ENCODE peak calls at places on chromosomes 13 and 19, in ten cellular contexts. One of them, this sample, is unnamed. For H3K36me3, the result is how much of the 10 kb centered on the place peaks cover.

GRCh38 chr19:55452381-55453325 is 8.8 kb downstream of the ISOC2 start:
- DNase-seq in IMR-90: peak
- DNase-seq in lung: peak
- DNase-seq in breast epithelium: no peak
- DNase-seq in body of pancreas: peak
- DNase-seq in CD8-positive, alpha-beta T cell: no peak
- DNase-seq in endodermal cell: peak
- DNase-seq in fibroblast of lung: peak
- DNase-seq in upper lobe of right lung: no peak
- DNase-seq in BJ: peak
- DNase-seq in this sample: peak

GRCh38 chr13:50636007-50636704 is 207.3 kb downstream of the DLEU7 start:
- DNase-seq in breast epithelium: no peak
- DNase-seq in IMR-90: no peak
- DNase-seq in fibroblast of lung: no peak
- DNase-seq in body of pancreas: no peak
- DNase-seq in BJ: no peak
- DNase-seq in upper lobe of right lung: no peak
- DNase-seq in endodermal cell: peak
- DNase-seq in lung: no peak
- DNase-seq in CD8-positive, alpha-beta T cell: no peak
- DNase-seq in this sample: no peak

GRCh38 chr13:48731957-48732569 is 78.3 kb downstream of the CYSLTR2 start:
- DNase-seq in lung: no peak
- DNase-seq in endodermal cell: peak
- DNase-seq in body of pancreas: peak
- DNase-seq in upper lobe of right lung: peak
- DNase-seq in IMR-90: no peak
- DNase-seq in BJ: no peak
- DNase-seq in fibroblast of lung: no peak
- DNase-seq in CD8-positive, alpha-beta T cell: peak
- DNase-seq in breast epithelium: no peak
- DNase-seq in this sample: peak

GRCh38 chr13:113805431-113806103 is 46.5 kb downstream of the TMEM255B start:
- DNase-seq in upper lobe of right lung: no peak
- DNase-seq in fibroblast of lung: no peak
- DNase-seq in IMR-90: no peak
- DNase-seq in BJ: no peak
- DNase-seq in endodermal cell: no peak
- DNase-seq in body of pancreas: no peak
- DNase-seq in breast epithelium: no peak
- DNase-seq in lung: no peak
- DNase-seq in CD8-positive, alpha-beta T cell: no peak
- DNase-seq in this sample: no peak

GRCh38 chr13:113881614-113882265 is 17.9 kb upstream of the GAS6 start:
- DNase-seq in IMR-90: no peak
- DNase-seq in CD8-positive, alpha-beta T cell: no peak
- DNase-seq in fibroblast of lung: no peak
- DNase-seq in breast epithelium: peak
- DNase-seq in upper lobe of right lung: no peak
- DNase-seq in lung: no peak
- DNase-seq in BJ: no peak
- DNase-seq in endodermal cell: peak
- DNase-seq in body of pancreas: peak
- DNase-seq in this sample: no peak

GRCh38 chr13:39297664-39298171 is 259.5 kb downstream of the NHLRC3 start:
- DNase-seq in BJ: no peak
- DNase-seq in breast epithelium: no peak
- DNase-seq in IMR-90: peak
- DNase-seq in upper lobe of right lung: no peak
- DNase-seq in endodermal cell: no peak
- DNase-seq in body of pancreas: no peak
- DNase-seq in fibroblast of lung: no peak
- DNase-seq in CD8-positive, alpha-beta T cell: no peak
- DNase-seq in lung: no peak
- DNase-seq in this sample: no peak

GRCh38 chr13:35947315-35947714 is 183.9 kb downstream of the DCLK1 start:
- DNase-seq in upper lobe of right lung: no peak
- DNase-seq in lung: no peak
- DNase-seq in IMR-90: no peak
- DNase-seq in body of pancreas: no peak
- DNase-seq in fibroblast of lung: no peak
- DNase-seq in breast epithelium: no peak
- DNase-seq in endodermal cell: no peak
- DNase-seq in BJ: no peak
- DNase-seq in CD8-positive, alpha-beta T cell: no peak
- DNase-seq in this sample: no peak

GRCh38 chr19:47019431-47020041 is at the start of gene NPAS1:
- DNase-seq in BJ: no peak
- DNase-seq in upper lobe of right lung: no peak
- DNase-seq in IMR-90: no peak
- DNase-seq in lung: no peak
- DNase-seq in body of pancreas: no peak
- DNase-seq in endodermal cell: peak
- DNase-seq in CD8-positive, alpha-beta T cell: no peak
- DNase-seq in breast epithelium: no peak
- DNase-seq in fibroblast of lung: no peak
- DNase-seq in this sample: no peak

GRCh38 chr19:39422020-39422419 is 9.6 kb downstream of the PLEKHG2 start:
- DNase-seq in endodermal cell: no peak
- DNase-seq in body of pancreas: no peak
- DNase-seq in lung: no peak
- DNase-seq in fibroblast of lung: no peak
- DNase-seq in IMR-90: no peak
- DNase-seq in upper lobe of right lung: no peak
- DNase-seq in BJ: no peak
- DNase-seq in breast epithelium: no peak
- DNase-seq in CD8-positive, alpha-beta T cell: no peak
- DNase-seq in this sample: no peak

GRCh38 chr13:79295906-79296564 is 110.0 kb downstream of the RBM26 start:
- DNase-seq in IMR-90: peak
- DNase-seq in upper lobe of right lung: no peak
- DNase-seq in CD8-positive, alpha-beta T cell: no peak
- DNase-seq in breast epithelium: no peak
- DNase-seq in BJ: no peak
- DNase-seq in fibroblast of lung: no peak
- DNase-seq in endodermal cell: no peak
- DNase-seq in body of pancreas: no peak
- DNase-seq in lung: no peak
- DNase-seq in this sample: no peak

GRCh38 chr13:94825507-94825906 is 113.2 kb upstream of the SOX21 start:
- DNase-seq in body of pancreas: peak
- DNase-seq in breast epithelium: peak
- DNase-seq in IMR-90: no peak
- DNase-seq in lung: peak
- DNase-seq in fibroblast of lung: peak
- DNase-seq in BJ: no peak
- DNase-seq in upper lobe of right lung: no peak
- DNase-seq in CD8-positive, alpha-beta T cell: no peak
- DNase-seq in endodermal cell: peak
- DNase-seq in this sample: no peak

GRCh38 chr19:49657493-49658138 is 8.0 kb downstream of the IRF3 start:
- DNase-seq in body of pancreas: no peak
- DNase-seq in CD8-positive, alpha-beta T cell: no peak
- DNase-seq in BJ: no peak
- DNase-seq in upper lobe of right lung: no peak
- DNase-seq in lung: no peak
- DNase-seq in endodermal cell: no peak
- DNase-seq in fibroblast of lung: no peak
- DNase-seq in breast epithelium: no peak
- DNase-seq in IMR-90: no peak
- DNase-seq in this sample: no peak

GRCh38 chr19:49658139-49658517 is 7.5 kb downstream of the IRF3 start:
- DNase-seq in upper lobe of right lung: no peak
- DNase-seq in fibroblast of lung: no peak
- DNase-seq in body of pancreas: no peak
- DNase-seq in BJ: no peak
- DNase-seq in IMR-90: no peak
- DNase-seq in CD8-positive, alpha-beta T cell: no peak
- DNase-seq in lung: no peak
- DNase-seq in endodermal cell: no peak
- DNase-seq in breast epithelium: no peak
- DNase-seq in this sample: no peak

GRCh38 chr19:49656456-49657109 is 9.1 kb downstream of the IRF3 start:
- DNase-seq in CD8-positive, alpha-beta T cell: no peak
- DNase-seq in BJ: no peak
- DNase-seq in IMR-90: no peak
- DNase-seq in breast epithelium: no peak
- DNase-seq in endodermal cell: no peak
- DNase-seq in upper lobe of right lung: no peak
- DNase-seq in body of pancreas: no peak
- DNase-seq in fibroblast of lung: no peak
- DNase-seq in lung: no peak
- DNase-seq in this sample: no peak

GRCh38 chr19:49660338-49660961 is 5.2 kb downstream of the IRF3 start:
- DNase-seq in endodermal cell: no peak
- DNase-seq in breast epithelium: no peak
- DNase-seq in CD8-positive, alpha-beta T cell: no peak
- DNase-seq in upper lobe of right lung: no peak
- DNase-seq in body of pancreas: no peak
- DNase-seq in lung: no peak
- DNase-seq in IMR-90: no peak
- DNase-seq in fibroblast of lung: no peak
- DNase-seq in BJ: no peak
- DNase-seq in this sample: no peak

DNA sequence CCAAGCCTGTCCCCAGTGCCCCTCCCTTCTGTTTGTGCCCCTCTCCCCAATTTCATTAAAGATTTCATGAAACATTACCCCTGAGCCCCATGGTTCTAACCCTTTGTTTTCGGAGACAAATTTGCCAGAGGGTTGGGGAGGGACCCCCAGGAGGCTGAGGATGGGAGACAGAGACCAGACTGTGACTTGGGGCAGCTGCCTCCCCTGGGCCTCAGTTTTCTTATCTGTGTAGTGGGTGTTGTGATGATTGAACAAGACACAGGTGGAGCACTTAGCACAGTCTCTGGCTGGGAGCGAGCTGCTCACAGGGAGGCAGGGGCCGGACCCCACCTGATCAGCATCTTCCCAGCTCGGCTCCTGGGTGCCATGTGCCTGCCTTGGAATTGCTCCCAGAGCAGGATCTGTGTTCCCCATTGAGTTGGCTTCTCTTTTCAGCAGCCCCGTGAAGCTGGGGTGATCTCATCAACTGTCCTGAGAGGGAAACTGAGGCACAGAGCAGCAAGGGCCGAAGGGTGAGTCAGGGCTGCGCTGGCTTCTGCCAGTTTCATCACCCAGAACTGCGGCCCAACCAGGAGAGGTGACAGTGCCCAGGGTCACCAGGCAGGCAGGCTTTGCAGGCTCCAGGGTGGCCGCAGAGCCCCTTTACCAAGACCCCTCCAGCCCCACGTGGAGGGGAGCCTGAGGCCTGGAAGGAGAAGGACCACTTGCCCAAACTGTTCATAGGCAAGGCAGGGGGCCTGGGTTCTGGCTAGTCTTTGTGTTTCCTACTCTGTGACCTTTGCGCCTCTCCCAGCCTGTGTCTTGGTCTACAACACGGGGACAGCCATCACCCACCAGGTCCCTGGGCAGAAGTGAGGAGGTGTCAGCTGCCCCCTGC is 6.9 kb downstream of the IRF3 start:
- DNase-seq in IMR-90: no peak
- DNase-seq in lung: no peak
- DNase-seq in fibroblast of lung: no peak
- DNase-seq in body of pancreas: no peak
- DNase-seq in endodermal cell: no peak
- DNase-seq in upper lobe of right lung: no peak
- DNase-seq in BJ: no peak
- DNase-seq in breast epithelium: no peak
- DNase-seq in CD8-positive, alpha-beta T cell: no peak
- DNase-seq in this sample: no peak
- H3K36me3 ChIP-seq in IMR-90: half or more
- H3K36me3 ChIP-seq in lung: under half
- H3K36me3 ChIP-seq in fibroblast of lung: half or more
- H3K36me3 ChIP-seq in body of pancreas: under half
- H3K36me3 ChIP-seq in endodermal cell: half or more
- H3K36me3 ChIP-seq in upper lobe of right lung: half or more
- H3K36me3 ChIP-seq in BJ: half or more
- H3K36me3 ChIP-seq in breast epithelium: under half
- H3K36me3 ChIP-seq in CD8-positive, alpha-beta T cell: half or more
- H3K36me3 ChIP-seq in this sample: half or more

DNA sequence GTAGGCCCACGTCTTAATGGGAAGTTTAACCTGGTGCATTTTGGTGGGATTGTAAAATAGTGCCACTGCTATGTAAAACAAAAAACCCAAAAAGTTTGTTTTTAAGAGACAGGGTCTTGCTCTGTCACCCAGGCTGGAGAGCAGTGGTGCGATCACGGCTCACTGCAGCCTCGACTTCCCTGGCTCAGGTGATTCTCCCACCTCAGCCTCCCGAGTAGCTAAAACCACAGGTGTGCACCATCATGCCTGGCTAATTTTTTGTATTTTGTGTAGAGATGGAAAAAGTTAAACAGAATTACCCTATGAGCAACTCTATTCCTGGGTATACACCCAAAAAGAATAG is 820 bp upstream of the REXO1 start:
- DNase-seq in breast epithelium: no peak
- DNase-seq in endodermal cell: no peak
- DNase-seq in BJ: no peak
- DNase-seq in CD8-positive, alpha-beta T cell: no peak
- DNase-seq in body of pancreas: no peak
- DNase-seq in fibroblast of lung: no peak
- DNase-seq in lung: no peak
- DNase-seq in upper lobe of right lung: no peak
- DNase-seq in IMR-90: no peak
- DNase-seq in this sample: no peak
- H3K4me3 ChIP-seq in breast epithelium: no peak
- H3K4me3 ChIP-seq in endodermal cell: no peak
- H3K4me3 ChIP-seq in BJ: no peak
- H3K4me3 ChIP-seq in CD8-positive, alpha-beta T cell: no peak
- H3K4me3 ChIP-seq in body of pancreas: no peak
- H3K4me3 ChIP-seq in fibroblast of lung: no peak
- H3K4me3 ChIP-seq in lung: no peak
- H3K4me3 ChIP-seq in upper lobe of right lung: no peak
- H3K4me3 ChIP-seq in IMR-90: no peak
- H3K4me3 ChIP-seq in this sample: peak

GRCh38 chr19:18814063-18814462 is 17.7 kb upstream of the UPF1 start:
- DNase-seq in lung: no peak
- DNase-seq in fibroblast of lung: peak
- DNase-seq in CD8-positive, alpha-beta T cell: no peak
- DNase-seq in breast epithelium: no peak
- DNase-seq in BJ: no peak
- DNase-seq in endodermal cell: no peak
- DNase-seq in upper lobe of right lung: no peak
- DNase-seq in IMR-90: no peak
- DNase-seq in body of pancreas: no peak
- DNase-seq in this sample: no peak
- TF ChIP-seq CTCF in lung: no peak
- TF ChIP-seq CTCF in fibroblast of lung: peak
- TF ChIP-seq CTCF in CD8-positive, alpha-beta T cell: no peak
- TF ChIP-seq CTCF in breast epithelium: no peak
- TF ChIP-seq CTCF in BJ: peak
- TF ChIP-seq CTCF in endodermal cell: no peak
- TF ChIP-seq CTCF in upper lobe of right lung: no peak
- TF ChIP-seq CTCF in IMR-90: peak
- TF ChIP-seq CTCF in body of pancreas: no peak
- TF ChIP-seq CTCF in this sample: no peak

DNA sequence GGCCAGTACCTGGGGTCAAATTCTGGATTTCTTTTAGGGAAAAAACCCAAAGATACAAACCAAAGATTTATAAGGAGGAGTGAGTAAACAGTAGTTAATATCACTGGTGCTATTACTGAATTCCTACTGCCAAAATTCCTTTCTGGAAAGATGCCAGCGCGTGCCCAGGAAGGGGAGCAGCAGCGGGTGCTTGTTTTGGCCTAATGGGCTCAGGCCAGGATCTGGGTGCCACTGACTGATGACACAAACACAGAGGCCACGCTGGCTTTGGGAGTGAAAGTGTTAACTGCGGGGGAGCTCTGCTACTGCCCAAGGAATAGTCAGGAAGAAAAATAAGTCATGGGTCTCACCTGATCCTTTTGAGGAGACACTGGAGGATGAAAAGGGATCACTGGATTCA is 61.2 kb downstream of the KLF2 start:
- DNase-seq in BJ: no peak
- DNase-seq in body of pancreas: no peak
- DNase-seq in CD8-positive, alpha-beta T cell: no peak
- DNase-seq in endodermal cell: no peak
- DNase-seq in fibroblast of lung: no peak
- DNase-seq in upper lobe of right lung: no peak
- DNase-seq in IMR-90: no peak
- DNase-seq in lung: no peak
- DNase-seq in breast epithelium: no peak
- DNase-seq in this sample: no peak
- H3K36me3 ChIP-seq in BJ: under half
- H3K36me3 ChIP-seq in body of pancreas: under half
- H3K36me3 ChIP-seq in CD8-positive, alpha-beta T cell: under half
- H3K36me3 ChIP-seq in endodermal cell: half or more
- H3K36me3 ChIP-seq in fibroblast of lung: under half
- H3K36me3 ChIP-seq in upper lobe of right lung: under half
- H3K36me3 ChIP-seq in IMR-90: under half
- H3K36me3 ChIP-seq in lung: under half
- H3K36me3 ChIP-seq in breast epithelium: under half
- H3K36me3 ChIP-seq in this sample: half or more